ENCODE peak calls at places on chromosomes 1 and 21, in ten cellular contexts. R, W, V, Z, N, M, L, G, J and S are unnamed samples.

GRCh38 chr1:207004931-207005830 is 27.4 kb downstream of the C1orf116 start:
- DNase-seq in R (peak), W (peak), V (peak), Z (no peak), N (no peak), M (peak), L (no peak), G (peak), J (peak), S (no peak)

GRCh38 chr21:37737996-37738395 is 178.3 kb downstream of the KCNJ6 start:
- DNase-seq in R (no peak), W (no peak), V (no peak), Z (no peak), N (no peak), M (no peak), L (no peak), G (no peak), J (no peak), S (no peak)

GRCh38 chr21:43667191-43667904 is 8.0 kb downstream of the RRP1B start:
- DNase-seq in R (no peak), W (no peak), V (no peak), Z (no peak), N (no peak), M (no peak), L (no peak), G (no peak), J (no peak), S (no peak)

GRCh38 chr1:27726173-27726793 is 522 bp downstream of the FAM76A start:
- DNase-seq in R (peak), W (no peak), V (peak), Z (no peak), N (no peak), M (peak), L (peak), G (peak), J (peak), S (peak)

GRCh38 chr1:60989745-60990718 is 92.3 kb upstream of the NFIA start:
- DNase-seq in R (no peak), W (no peak), V (peak), Z (no peak), N (no peak), M (peak), L (peak), G (peak), J (no peak), S (no peak)

GRCh38 chr1:229334716-229335115 is 8.1 kb downstream of the CCSAP start:
- DNase-seq in R (no peak), W (no peak), V (no peak), Z (no peak), N (no peak), M (no peak), L (no peak), G (no peak), J (no peak), S (no peak)

GRCh38 chr1:55700359-55701130 is 485.4 kb upstream of the USP24 start:
- DNase-seq in R (no peak), W (no peak), V (peak), Z (no peak), N (no peak), M (no peak), L (no peak), G (no peak), J (no peak), S (no peak)

GRCh38 chr1:230319014-230319747 is 107.0 kb downstream of the PGBD5 start:
- DNase-seq in R (no peak), W (no peak), V (no peak), Z (no peak), N (no peak), M (no peak), L (no peak), G (no peak), J (no peak), S (no peak)